ENCODE peak calls at places on chromosome 20, in six cellular contexts. One of them, this sample, is unnamed.
A peak's percentile ranks its signal among the peaks of the same experiment; 100 is the strongest.

GRCh38 chr20:48538058-48538825 is 289.6 kb downstream of the PREX1 start:
- DNase-seq in Peyer's patch: no peak
- DNase-seq in 8988T: peak; percentile 45
- DNase-seq in T-helper 1 cell: no peak
- DNase-seq in NCI-H187: no peak
- DNase-seq in NCI-H1092 treated with DMSO at 0.1 percent for 48 hours: no peak
- DNase-seq in this sample: no peak

GRCh38 chr20:21156266-21156665 is 30.4 kb downstream of the KIZ start:
- DNase-seq in Peyer's patch: no peak
- DNase-seq in 8988T: no peak
- DNase-seq in T-helper 1 cell: no peak
- DNase-seq in NCI-H187: no peak
- DNase-seq in NCI-H1092 treated with DMSO at 0.1 percent for 48 hours: no peak
- DNase-seq in this sample: no peak

GRCh38 chr20:31758521-31758920 is 19.4 kb downstream of the TPX2 start:
- DNase-seq in Peyer's patch: no peak
- DNase-seq in 8988T: no peak
- DNase-seq in T-helper 1 cell: no peak
- DNase-seq in NCI-H187: no peak
- DNase-seq in NCI-H1092 treated with DMSO at 0.1 percent for 48 hours: no peak
- DNase-seq in this sample: no peak

GRCh38 chr20:46206025-46206424 is 87.9 kb downstream of the CD40 start:
- DNase-seq in Peyer's patch: no peak
- DNase-seq in 8988T: peak; percentile 87
- DNase-seq in T-helper 1 cell: no peak
- DNase-seq in NCI-H187: no peak
- DNase-seq in NCI-H1092 treated with DMSO at 0.1 percent for 48 hours: no peak
- DNase-seq in this sample: no peak

GRCh38 chr20:35264755-35265154 is 13.2 kb downstream of the MMP24OS start:
- DNase-seq in Peyer's patch: no peak
- DNase-seq in 8988T: no peak
- DNase-seq in T-helper 1 cell: no peak
- DNase-seq in NCI-H187: no peak
- DNase-seq in NCI-H1092 treated with DMSO at 0.1 percent for 48 hours: no peak
- DNase-seq in this sample: no peak

GRCh38 chr20:63167026-63167917 is 48.7 kb downstream of the YTHDF1 start:
- DNase-seq in Peyer's patch: no peak
- DNase-seq in 8988T: no peak
- DNase-seq in T-helper 1 cell: no peak
- DNase-seq in NCI-H187: no peak
- DNase-seq in NCI-H1092 treated with DMSO at 0.1 percent for 48 hours: no peak
- DNase-seq in this sample: no peak

GRCh38 chr20:50129662-50130345 is 16.9 kb upstream of the UBE2V1 start:
- DNase-seq in Peyer's patch: no peak
- DNase-seq in 8988T: no peak
- DNase-seq in T-helper 1 cell: no peak
- DNase-seq in NCI-H187: no peak
- DNase-seq in NCI-H1092 treated with DMSO at 0.1 percent for 48 hours: no peak
- DNase-seq in this sample: no peak

GRCh38 chr20:51768759-51769517 is 748 bp upstream of the ATP9A start:
- DNase-seq in Peyer's patch: no peak
- DNase-seq in 8988T: no peak
- DNase-seq in T-helper 1 cell: no peak
- DNase-seq in NCI-H187: no peak
- DNase-seq in NCI-H1092 treated with DMSO at 0.1 percent for 48 hours: no peak
- DNase-seq in this sample: no peak

GRCh38 chr20:49846206-49846807 is 33.7 kb downstream of the SLC9A8 start:
- DNase-seq in Peyer's patch: peak; percentile 54
- DNase-seq in 8988T: no peak
- DNase-seq in T-helper 1 cell: peak; percentile 17
- DNase-seq in NCI-H187: no peak
- DNase-seq in NCI-H1092 treated with DMSO at 0.1 percent for 48 hours: peak; percentile 59
- DNase-seq in this sample: peak; percentile 88

GRCh38 chr20:19495905-19496703 is 262.0 kb upstream of the RIN2 start:
- DNase-seq in Peyer's patch: no peak
- DNase-seq in 8988T: no peak
- DNase-seq in T-helper 1 cell: no peak
- DNase-seq in NCI-H187: no peak
- DNase-seq in NCI-H1092 treated with DMSO at 0.1 percent for 48 hours: no peak
- DNase-seq in this sample: no peak

GRCh38 chr20:60791823-60792222 is 460.2 kb upstream of the CDH4 start:
- DNase-seq in Peyer's patch: no peak
- DNase-seq in 8988T: no peak
- DNase-seq in T-helper 1 cell: no peak
- DNase-seq in NCI-H187: no peak
- DNase-seq in NCI-H1092 treated with DMSO at 0.1 percent for 48 hours: no peak
- DNase-seq in this sample: no peak

GRCh38 chr20:20084296-20084752 is 32.0 kb downstream of the CFAP61 start:
- DNase-seq in Peyer's patch: no peak
- DNase-seq in 8988T: no peak
- DNase-seq in T-helper 1 cell: no peak
- DNase-seq in NCI-H187: no peak
- DNase-seq in NCI-H1092 treated with DMSO at 0.1 percent for 48 hours: no peak
- DNase-seq in this sample: peak; percentile 53

GRCh38 chr20:12040261-12040660 is 122.6 kb downstream of the BTBD3 start:
- DNase-seq in Peyer's patch: no peak
- DNase-seq in 8988T: no peak
- DNase-seq in T-helper 1 cell: no peak
- DNase-seq in NCI-H187: no peak
- DNase-seq in NCI-H1092 treated with DMSO at 0.1 percent for 48 hours: no peak
- DNase-seq in this sample: no peak

GRCh38 chr20:19786311-19786710 is 28.3 kb downstream of the RIN2 start:
- DNase-seq in Peyer's patch: no peak
- DNase-seq in 8988T: no peak
- DNase-seq in T-helper 1 cell: no peak
- DNase-seq in NCI-H187: no peak
- DNase-seq in NCI-H1092 treated with DMSO at 0.1 percent for 48 hours: peak; percentile 45
- DNase-seq in this sample: no peak

GRCh38 chr20:45020236-45020886 is 54.0 kb downstream of the STK4 start:
- DNase-seq in Peyer's patch: no peak
- DNase-seq in 8988T: no peak
- DNase-seq in T-helper 1 cell: no peak
- DNase-seq in NCI-H187: no peak
- DNase-seq in NCI-H1092 treated with DMSO at 0.1 percent for 48 hours: no peak
- DNase-seq in this sample: no peak

GRCh38 chr20:34040300-34041015 is 46.7 kb downstream of the RALY start:
- DNase-seq in Peyer's patch: no peak
- DNase-seq in 8988T: no peak
- DNase-seq in T-helper 1 cell: no peak
- DNase-seq in NCI-H187: no peak
- DNase-seq in NCI-H1092 treated with DMSO at 0.1 percent for 48 hours: peak; percentile 46
- DNase-seq in this sample: no peak

GRCh38 chr20:49288250-49288751 is 10.4 kb upstream of the ZNFX1 start:
- DNase-seq in Peyer's patch: no peak
- DNase-seq in 8988T: no peak
- DNase-seq in T-helper 1 cell: no peak
- DNase-seq in NCI-H187: no peak
- DNase-seq in NCI-H1092 treated with DMSO at 0.1 percent for 48 hours: no peak
- DNase-seq in this sample: no peak

GRCh38 chr20:48702388-48703041 is 125.3 kb downstream of the PREX1 start:
- DNase-seq in Peyer's patch: no peak
- DNase-seq in 8988T: no peak
- DNase-seq in T-helper 1 cell: no peak
- DNase-seq in NCI-H187: no peak
- DNase-seq in NCI-H1092 treated with DMSO at 0.1 percent for 48 hours: no peak
- DNase-seq in this sample: no peak

GRCh38 chr20:46670228-46670584 is 18.9 kb upstream of the SLC13A3 start:
- DNase-seq in Peyer's patch: no peak
- DNase-seq in 8988T: no peak
- DNase-seq in T-helper 1 cell: no peak
- DNase-seq in NCI-H187: no peak
- DNase-seq in NCI-H1092 treated with DMSO at 0.1 percent for 48 hours: no peak
- DNase-seq in this sample: no peak

GRCh38 chr20:38589967-38590681 is 9.1 kb downstream of the ADIG start:
- DNase-seq in Peyer's patch: no peak
- DNase-seq in 8988T: no peak
- DNase-seq in T-helper 1 cell: no peak
- DNase-seq in NCI-H187: no peak
- DNase-seq in NCI-H1092 treated with DMSO at 0.1 percent for 48 hours: no peak
- DNase-seq in this sample: no peak

GRCh38 chr20:49395183-49395582 is 87.3 kb downstream of the KCNB1 start:
- DNase-seq in Peyer's patch: no peak
- DNase-seq in 8988T: no peak
- DNase-seq in T-helper 1 cell: no peak
- DNase-seq in NCI-H187: no peak
- DNase-seq in NCI-H1092 treated with DMSO at 0.1 percent for 48 hours: no peak
- DNase-seq in this sample: no peak

GRCh38 chr20:61373956-61374545 is 122.0 kb downstream of the CDH4 start:
- DNase-seq in Peyer's patch: no peak
- DNase-seq in 8988T: no peak
- DNase-seq in T-helper 1 cell: no peak
- DNase-seq in NCI-H187: no peak
- DNase-seq in NCI-H1092 treated with DMSO at 0.1 percent for 48 hours: no peak
- DNase-seq in this sample: no peak

GRCh38 chr20:46651091-46651962 is at the start of gene SLC13A3:
- DNase-seq in Peyer's patch: no peak
- DNase-seq in 8988T: no peak
- DNase-seq in T-helper 1 cell: no peak
- DNase-seq in NCI-H187: no peak
- DNase-seq in NCI-H1092 treated with DMSO at 0.1 percent for 48 hours: no peak
- DNase-seq in this sample: no peak

GRCh38 chr20:24792641-24793495 is 156.2 kb upstream of the CST7 start:
- DNase-seq in Peyer's patch: no peak
- DNase-seq in 8988T: no peak
- DNase-seq in T-helper 1 cell: no peak
- DNase-seq in NCI-H187: no peak
- DNase-seq in NCI-H1092 treated with DMSO at 0.1 percent for 48 hours: no peak
- DNase-seq in this sample: no peak

GRCh38 chr20:19460386-19460785 is 247.9 kb downstream of the SLC24A3 start:
- DNase-seq in Peyer's patch: no peak
- DNase-seq in 8988T: no peak
- DNase-seq in T-helper 1 cell: no peak
- DNase-seq in NCI-H187: no peak
- DNase-seq in NCI-H1092 treated with DMSO at 0.1 percent for 48 hours: no peak
- DNase-seq in this sample: no peak

GRCh38 chr20:11231742-11232141 is 557.9 kb upstream of the JAG1 start:
- DNase-seq in Peyer's patch: no peak
- DNase-seq in 8988T: no peak
- DNase-seq in T-helper 1 cell: no peak
- DNase-seq in NCI-H187: no peak
- DNase-seq in NCI-H1092 treated with DMSO at 0.1 percent for 48 hours: no peak
- DNase-seq in this sample: no peak

GRCh38 chr20:62813588-62813987 is 3.3 kb upstream of the COL9A3 start:
- DNase-seq in Peyer's patch: no peak
- DNase-seq in 8988T: no peak
- DNase-seq in T-helper 1 cell: no peak
- DNase-seq in NCI-H187: no peak
- DNase-seq in NCI-H1092 treated with DMSO at 0.1 percent for 48 hours: no peak
- DNase-seq in this sample: no peak

GRCh38 chr20:48725589-48725991 is 102.2 kb downstream of the PREX1 start:
- DNase-seq in Peyer's patch: no peak
- DNase-seq in 8988T: no peak
- DNase-seq in T-helper 1 cell: no peak
- DNase-seq in NCI-H187: no peak
- DNase-seq in NCI-H1092 treated with DMSO at 0.1 percent for 48 hours: no peak
- DNase-seq in this sample: no peak

GRCh38 chr20:13183005-13183404 is 38.1 kb upstream of the ISM1 start:
- DNase-seq in Peyer's patch: no peak
- DNase-seq in 8988T: no peak
- DNase-seq in T-helper 1 cell: no peak
- DNase-seq in NCI-H187: no peak
- DNase-seq in NCI-H1092 treated with DMSO at 0.1 percent for 48 hours: no peak
- DNase-seq in this sample: no peak

GRCh38 chr20:13865825-13866351 is 81.1 kb downstream of the NDUFAF5 start:
- DNase-seq in Peyer's patch: no peak
- DNase-seq in 8988T: no peak
- DNase-seq in T-helper 1 cell: no peak
- DNase-seq in NCI-H187: no peak
- DNase-seq in NCI-H1092 treated with DMSO at 0.1 percent for 48 hours: peak; percentile 77
- DNase-seq in this sample: no peak

GRCh38 chr20:37498066-37498702 is 22.9 kb upstream of the NNAT start:
- DNase-seq in Peyer's patch: no peak
- DNase-seq in 8988T: no peak
- DNase-seq in T-helper 1 cell: no peak
- DNase-seq in NCI-H187: no peak
- DNase-seq in NCI-H1092 treated with DMSO at 0.1 percent for 48 hours: no peak
- DNase-seq in this sample: no peak

GRCh38 chr20:57103146-57103800 is 163.2 kb downstream of the BMP7 start:
- DNase-seq in Peyer's patch: no peak
- DNase-seq in 8988T: no peak
- DNase-seq in T-helper 1 cell: no peak
- DNase-seq in NCI-H187: no peak
- DNase-seq in NCI-H1092 treated with DMSO at 0.1 percent for 48 hours: no peak
- DNase-seq in this sample: no peak

GRCh38 chr20:23659989-23660837 is 22.5 kb upstream of the CST3 start:
- DNase-seq in Peyer's patch: no peak
- DNase-seq in 8988T: no peak
- DNase-seq in T-helper 1 cell: no peak
- DNase-seq in NCI-H187: no peak
- DNase-seq in NCI-H1092 treated with DMSO at 0.1 percent for 48 hours: no peak
- DNase-seq in this sample: no peak

GRCh38 chr20:46349742-46350056 is 41.4 kb upstream of the CDH22 start:
- DNase-seq in Peyer's patch: peak; percentile 31
- DNase-seq in 8988T: no peak
- DNase-seq in T-helper 1 cell: no peak
- DNase-seq in NCI-H187: no peak
- DNase-seq in NCI-H1092 treated with DMSO at 0.1 percent for 48 hours: peak; percentile 19
- DNase-seq in this sample: no peak

GRCh38 chr20:44204156-44204831 is 6.3 kb downstream of the OSER1 start:
- DNase-seq in Peyer's patch: no peak
- DNase-seq in 8988T: peak; percentile 53
- DNase-seq in T-helper 1 cell: no peak
- DNase-seq in NCI-H187: no peak
- DNase-seq in NCI-H1092 treated with DMSO at 0.1 percent for 48 hours: no peak
- DNase-seq in this sample: no peak

This sample was measured in activated CD4-positive, alpha-beta T cell treated with anti-CD3 and anti-CD28 coated beads, Interleukin-2, amount 10 ng/mL, durations not matched to agents 24 days and 14 days.